ENCODE peak calls at places on chromosomes 11 and 22, in eight cellular contexts. One of them, this sample, is unnamed. For H3K27me3, the result is how much of the 10 kb centered on the place peaks cover.

GRCh38 chr11:103085758-103086365 is 6.1 kb downstream of the DCUN1D5 start:
- DNase-seq in GM06990: no peak
- DNase-seq in Caco-2: no peak
- DNase-seq in stomach: no peak
- DNase-seq in MM.1S: no peak
- DNase-seq in brain microvascular endothelial cell: peak
- DNase-seq in thoracic aorta: no peak
- DNase-seq in CD4-positive, alpha-beta T cell: no peak
- DNase-seq in this sample: no peak

GRCh38 chr11:96272542-96273306 is 70.3 kb downstream of the MAML2 start:
- DNase-seq in thoracic aorta: no peak
- DNase-seq in GM06990: peak
- DNase-seq in brain microvascular endothelial cell: peak
- DNase-seq in stomach: peak
- DNase-seq in MM.1S: no peak
- DNase-seq in Caco-2: no peak
- DNase-seq in CD4-positive, alpha-beta T cell: no peak
- DNase-seq in this sample: peak

GRCh38 chr11:59223177-59223576 is 10.4 kb upstream of the MPEG1 start:
- DNase-seq in GM06990: no peak
- DNase-seq in stomach: no peak
- DNase-seq in MM.1S: no peak
- DNase-seq in thoracic aorta: no peak
- DNase-seq in CD4-positive, alpha-beta T cell: no peak
- DNase-seq in brain microvascular endothelial cell: no peak
- DNase-seq in Caco-2: no peak
- DNase-seq in this sample: no peak

GRCh38 chr11:23509023-23509422 is 648.7 kb upstream of the CCDC179 start:
- DNase-seq in thoracic aorta: no peak
- DNase-seq in CD4-positive, alpha-beta T cell: no peak
- DNase-seq in MM.1S: no peak
- DNase-seq in stomach: no peak
- DNase-seq in GM06990: no peak
- DNase-seq in Caco-2: no peak
- DNase-seq in brain microvascular endothelial cell: peak
- DNase-seq in this sample: peak

GRCh38 chr11:3946445-3947017 is 91.1 kb downstream of the STIM1 start:
- DNase-seq in stomach: no peak
- DNase-seq in MM.1S: no peak
- DNase-seq in GM06990: no peak
- DNase-seq in thoracic aorta: no peak
- DNase-seq in CD4-positive, alpha-beta T cell: no peak
- DNase-seq in Caco-2: no peak
- DNase-seq in brain microvascular endothelial cell: no peak
- DNase-seq in this sample: no peak

GRCh38 chr22:48492371-48493320 is 1335.0 kb downstream of the BRD1 start:
- DNase-seq in brain microvascular endothelial cell: peak
- DNase-seq in CD4-positive, alpha-beta T cell: no peak
- DNase-seq in stomach: peak
- DNase-seq in GM06990: peak
- DNase-seq in Caco-2: peak
- DNase-seq in thoracic aorta: no peak
- DNase-seq in MM.1S: peak
- DNase-seq in this sample: peak

GRCh38 chr11:64803846-64804345 is 882 bp upstream of the MAP4K2 start:
- DNase-seq in brain microvascular endothelial cell: no peak
- DNase-seq in Caco-2: no peak
- DNase-seq in GM06990: no peak
- DNase-seq in MM.1S: no peak
- DNase-seq in thoracic aorta: no peak
- DNase-seq in CD4-positive, alpha-beta T cell: no peak
- DNase-seq in stomach: no peak
- DNase-seq in this sample: no peak

GRCh38 chr22:31436132-31436531 is 36.7 kb downstream of the DRG1 start:
- DNase-seq in thoracic aorta: no peak
- DNase-seq in stomach: no peak
- DNase-seq in Caco-2: no peak
- DNase-seq in CD4-positive, alpha-beta T cell: no peak
- DNase-seq in brain microvascular endothelial cell: no peak
- DNase-seq in MM.1S: no peak
- DNase-seq in GM06990: no peak
- DNase-seq in this sample: no peak

GRCh38 chr22:47902646-47903180 is 1140.3 kb downstream of the TBC1D22A start:
- DNase-seq in CD4-positive, alpha-beta T cell: no peak
- DNase-seq in stomach: no peak
- DNase-seq in brain microvascular endothelial cell: no peak
- DNase-seq in MM.1S: no peak
- DNase-seq in Caco-2: no peak
- DNase-seq in thoracic aorta: no peak
- DNase-seq in GM06990: no peak
- DNase-seq in this sample: no peak

GRCh38 chr11:5203366-5203765 is 2.9 kb upstream of the OR51V1 start:
- DNase-seq in Caco-2: no peak
- DNase-seq in thoracic aorta: no peak
- DNase-seq in stomach: no peak
- DNase-seq in MM.1S: no peak
- DNase-seq in GM06990: no peak
- DNase-seq in brain microvascular endothelial cell: no peak
- DNase-seq in CD4-positive, alpha-beta T cell: no peak
- DNase-seq in this sample: no peak

GRCh38 chr11:114896594-114896993 is 218.3 kb downstream of the NXPE2 start:
- DNase-seq in brain microvascular endothelial cell: no peak
- DNase-seq in GM06990: no peak
- DNase-seq in CD4-positive, alpha-beta T cell: no peak
- DNase-seq in thoracic aorta: no peak
- DNase-seq in Caco-2: no peak
- DNase-seq in stomach: no peak
- DNase-seq in MM.1S: no peak
- DNase-seq in this sample: no peak

GRCh38 chr11:119910650-119911049 is 181.7 kb upstream of the NECTIN1 start:
- DNase-seq in stomach: peak
- DNase-seq in GM06990: no peak
- DNase-seq in Caco-2: no peak
- DNase-seq in brain microvascular endothelial cell: no peak
- DNase-seq in MM.1S: no peak
- DNase-seq in thoracic aorta: no peak
- DNase-seq in CD4-positive, alpha-beta T cell: no peak
- DNase-seq in this sample: no peak

GRCh38 chr22:29482253-29482652 is 2.2 kb downstream of the NEFH start:
- DNase-seq in GM06990: no peak
- DNase-seq in brain microvascular endothelial cell: no peak
- DNase-seq in thoracic aorta: no peak
- DNase-seq in stomach: no peak
- DNase-seq in CD4-positive, alpha-beta T cell: no peak
- DNase-seq in Caco-2: no peak
- DNase-seq in MM.1S: no peak
- DNase-seq in this sample: no peak
- TF ChIP-seq CTCF in GM06990: no peak
- TF ChIP-seq CTCF in brain microvascular endothelial cell: no peak
- TF ChIP-seq CTCF in thoracic aorta: no peak
- TF ChIP-seq CTCF in stomach: no peak
- TF ChIP-seq CTCF in CD4-positive, alpha-beta T cell: no peak
- TF ChIP-seq CTCF in Caco-2: no peak
- TF ChIP-seq CTCF in MM.1S: no peak
- TF ChIP-seq CTCF in this sample: no peak

GRCh38 chr22:20299736-20300136 is 20.1 kb downstream of the DGCR6L start:
- DNase-seq in GM06990: no peak
- DNase-seq in thoracic aorta: no peak
- DNase-seq in CD4-positive, alpha-beta T cell: no peak
- DNase-seq in stomach: peak
- DNase-seq in brain microvascular endothelial cell: no peak
- DNase-seq in Caco-2: no peak
- DNase-seq in MM.1S: no peak
- DNase-seq in this sample: peak
- H3K27me3 ChIP-seq in GM06990: under half
- H3K27me3 ChIP-seq in thoracic aorta: under half
- H3K27me3 ChIP-seq in CD4-positive, alpha-beta T cell: under half
- H3K27me3 ChIP-seq in stomach: under half
- H3K27me3 ChIP-seq in brain microvascular endothelial cell: under half
- H3K27me3 ChIP-seq in Caco-2: under half
- H3K27me3 ChIP-seq in MM.1S: under half
- H3K27me3 ChIP-seq in this sample: under half

DNA sequence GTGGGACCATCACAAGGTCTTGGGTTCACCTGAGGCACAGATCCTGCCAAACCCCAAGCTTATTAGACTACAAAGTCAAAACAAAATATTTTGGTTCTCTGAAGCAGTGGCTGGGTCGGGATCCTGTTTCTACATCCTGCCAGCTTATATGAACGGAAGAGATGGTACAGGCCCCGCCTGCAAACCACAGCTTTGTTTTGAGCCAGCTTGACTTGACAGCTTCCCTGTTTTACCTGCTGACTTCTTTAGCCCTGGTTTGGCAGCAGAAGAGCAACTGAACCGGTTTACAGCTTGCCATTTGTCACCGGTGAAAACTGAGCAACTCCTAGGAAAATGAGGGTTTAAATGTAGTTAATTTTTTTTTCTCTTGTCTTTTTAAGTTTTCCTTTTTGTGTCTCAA is 11.4 kb downstream of the PACS1 start:
- DNase-seq in MM.1S: peak
- DNase-seq in stomach: peak
- DNase-seq in brain microvascular endothelial cell: no peak
- DNase-seq in CD4-positive, alpha-beta T cell: peak
- DNase-seq in thoracic aorta: no peak
- DNase-seq in Caco-2: no peak
- DNase-seq in GM06990: peak
- DNase-seq in this sample: peak
- TF ChIP-seq CTCF in MM.1S: no peak
- TF ChIP-seq CTCF in stomach: no peak
- TF ChIP-seq CTCF in brain microvascular endothelial cell: no peak
- TF ChIP-seq CTCF in CD4-positive, alpha-beta T cell: no peak
- TF ChIP-seq CTCF in thoracic aorta: no peak
- TF ChIP-seq CTCF in Caco-2: no peak
- TF ChIP-seq CTCF in GM06990: no peak
- TF ChIP-seq CTCF in this sample: no peak

DNA sequence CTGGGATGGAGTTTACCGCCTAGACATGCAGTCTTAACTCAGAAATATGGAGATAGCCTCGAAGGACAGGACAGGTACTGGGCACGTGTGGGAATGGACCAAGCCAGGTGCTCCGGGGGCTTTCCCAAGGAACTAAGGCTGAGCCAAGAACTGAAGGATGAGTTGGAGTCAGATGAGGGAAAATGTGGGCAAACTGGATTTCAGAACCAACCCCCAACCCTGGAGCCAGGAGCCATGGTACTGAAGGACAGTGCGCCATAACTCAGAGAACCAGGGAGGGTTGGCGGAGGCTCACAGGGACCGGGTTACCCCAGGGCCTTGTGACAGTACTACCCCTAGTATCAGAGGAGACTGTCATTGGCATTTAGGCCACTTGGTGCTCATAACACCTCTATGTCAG is 2.5 kb upstream of the MIF start:
- DNase-seq in GM06990: no peak
- DNase-seq in CD4-positive, alpha-beta T cell: no peak
- DNase-seq in Caco-2: no peak
- DNase-seq in brain microvascular endothelial cell: no peak
- DNase-seq in thoracic aorta: no peak
- DNase-seq in MM.1S: no peak
- DNase-seq in stomach: no peak
- DNase-seq in this sample: no peak
- H3K27me3 ChIP-seq in GM06990: under half
- H3K27me3 ChIP-seq in CD4-positive, alpha-beta T cell: under half
- H3K27me3 ChIP-seq in Caco-2: under half
- H3K27me3 ChIP-seq in brain microvascular endothelial cell: under half
- H3K27me3 ChIP-seq in thoracic aorta: under half
- H3K27me3 ChIP-seq in MM.1S: under half
- H3K27me3 ChIP-seq in stomach: under half
- H3K27me3 ChIP-seq in this sample: under half

DNA sequence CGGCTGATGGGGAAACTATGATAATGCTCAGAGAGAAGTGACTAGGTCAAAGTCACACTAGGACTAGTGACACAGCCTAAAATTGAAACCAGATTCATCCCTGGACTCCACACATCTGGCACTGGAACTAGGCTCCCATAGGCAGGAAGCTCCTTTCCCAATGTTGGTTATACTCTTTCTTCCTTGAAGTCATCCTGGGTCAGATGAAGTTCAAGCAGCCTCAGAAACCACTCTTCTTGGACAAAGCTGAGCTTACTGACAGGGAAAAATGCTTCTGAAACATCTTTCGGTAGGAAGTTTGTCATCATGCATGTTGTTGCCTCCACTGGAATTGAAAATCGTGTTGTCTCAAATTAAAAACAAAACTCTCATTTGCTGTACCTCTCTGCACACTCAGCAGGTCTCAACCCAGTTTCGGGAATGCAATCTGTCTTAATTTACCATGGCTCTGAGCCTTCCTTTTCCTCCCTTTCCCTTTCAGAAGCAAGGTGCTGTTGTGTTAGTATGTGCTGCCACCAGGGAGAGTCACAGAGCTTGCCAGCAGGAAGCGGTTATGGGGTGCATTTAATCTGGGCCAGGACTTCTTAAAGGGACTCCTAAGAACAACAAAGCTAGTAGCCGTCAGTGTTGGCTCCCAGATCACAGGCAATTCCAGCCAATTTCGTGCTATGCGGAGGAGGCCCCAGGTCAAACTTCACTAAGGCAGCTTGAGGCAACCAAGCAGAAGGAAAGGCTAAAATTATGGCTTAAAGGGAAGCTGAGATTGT is 384.8 kb downstream of the TENM4 start:
- DNase-seq in thoracic aorta: no peak
- DNase-seq in brain microvascular endothelial cell: peak
- DNase-seq in GM06990: no peak
- DNase-seq in Caco-2: no peak
- DNase-seq in CD4-positive, alpha-beta T cell: no peak
- DNase-seq in stomach: no peak
- DNase-seq in MM.1S: peak
- DNase-seq in this sample: no peak
- TF ChIP-seq CTCF in thoracic aorta: no peak
- TF ChIP-seq CTCF in brain microvascular endothelial cell: peak
- TF ChIP-seq CTCF in GM06990: no peak
- TF ChIP-seq CTCF in Caco-2: no peak
- TF ChIP-seq CTCF in CD4-positive, alpha-beta T cell: no peak
- TF ChIP-seq CTCF in stomach: no peak
- TF ChIP-seq CTCF in MM.1S: peak
- TF ChIP-seq CTCF in this sample: no peak

GRCh38 chr11:69816671-69817070 is 2.5 kb downstream of the FGF3 start:
- DNase-seq in stomach: no peak
- DNase-seq in Caco-2: no peak
- DNase-seq in CD4-positive, alpha-beta T cell: no peak
- DNase-seq in thoracic aorta: no peak
- DNase-seq in GM06990: no peak
- DNase-seq in MM.1S: no peak
- DNase-seq in brain microvascular endothelial cell: no peak
- DNase-seq in this sample: no peak
- H3K27me3 ChIP-seq in stomach: half or more
- H3K27me3 ChIP-seq in Caco-2: under half
- H3K27me3 ChIP-seq in CD4-positive, alpha-beta T cell: half or more
- H3K27me3 ChIP-seq in thoracic aorta: under half
- H3K27me3 ChIP-seq in GM06990: under half
- H3K27me3 ChIP-seq in MM.1S: half or more
- H3K27me3 ChIP-seq in brain microvascular endothelial cell: half or more
- H3K27me3 ChIP-seq in this sample: under half

This sample was measured in bronchial epithelial cell.